ENCODE peak calls at places on chromosomes 12 and 14, in eight cellular contexts. I is DMS79; B is activated CD8-positive, alpha-beta memory T cell treated with anti-CD3 and anti-CD28 coated beads for 48 hours; J is Daoy; P is HS-5; D is AG09309; G is activated naive CD4-positive, alpha-beta T cell; W is activated CD4-positive, alpha-beta T cell treated with anti-CD3 and anti-CD28 coated beads for 36 hours. E is an unnamed sample.

GRCh38 chr14:94449930-94450329 is 2.7 kb downstream of the SERPINA11 start:
- DNase-seq in I (no peak), B (no peak), J (no peak), P (no peak), D (no peak), G (no peak), W (no peak), E (no peak)

GRCh38 chr12:49716546-49716945 is 9.3 kb upstream of the FMNL3 start:
- DNase-seq in I (no peak), B (no peak), J (no peak), P (no peak), D (no peak), G (no peak), W (no peak), E (no peak)

GRCh38 chr12:42587564-42588307 is 1.8 kb downstream of the PRICKLE1 start:
- DNase-seq in I (no peak), B (no peak), J (no peak), P (no peak), D (no peak), G (no peak), W (no peak), E (no peak)

GRCh38 chr14:22955702-22956575 is 951 bp downstream of the HAUS4 start:
- DNase-seq in I (no peak), B (no peak), J (no peak), P (no peak), D (no peak), G (no peak), W (no peak), E (no peak)

GRCh38 chr12:52278931-52279682 is 4.7 kb downstream of the KRT86 start:
- DNase-seq in I (no peak), B (peak; percentile 69), J (peak; percentile 82), P (no peak), D (no peak), G (peak; percentile 62), W (peak; percentile 85), E (peak; percentile 84)

GRCh38 chr12:98259667-98260066 is 255.7 kb upstream of the TMPO start:
- DNase-seq in I (no peak), B (no peak), J (no peak), P (no peak), D (no peak), G (no peak), W (no peak), E (no peak)

GRCh38 chr12:12449533-12450025 is 92.7 kb downstream of the BORCS5 start:
- DNase-seq in I (no peak), B (no peak), J (no peak), P (no peak), D (no peak), G (no peak), W (no peak), E (peak; percentile 68)

GRCh38 chr12:89062996-89063395 is 289.3 kb downstream of the DUSP6 start:
- DNase-seq in I (no peak), B (no peak), J (no peak), P (no peak), D (no peak), G (no peak), W (no peak), E (no peak)

GRCh38 chr12:94127239-94128131 is 20.9 kb upstream of the PLXNC1 start:
- DNase-seq in I (no peak), B (no peak), J (no peak), P (no peak), D (no peak), G (no peak), W (no peak), E (no peak)

GRCh38 chr12:12216349-12217017 is 50.4 kb downstream of the LRP6 start:
- DNase-seq in I (no peak), B (no peak), J (no peak), P (no peak), D (no peak), G (no peak), W (no peak), E (no peak)

GRCh38 chr12:89134213-89134770 is 218.0 kb downstream of the DUSP6 start:
- DNase-seq in I (no peak), B (no peak), J (no peak), P (no peak), D (no peak), G (no peak), W (no peak), E (peak; percentile 20)

GRCh38 chr12:79689477-79690155 is 1.1 kb downstream of the PAWR start:
- DNase-seq in I (no peak), B (peak; percentile 2), J (peak; percentile 73), P (no peak), D (no peak), G (no peak), W (peak; percentile 38), E (peak; percentile 27)

GRCh38 chr12:53963434-53964314 is 9.0 kb downstream of the HOXC12 start:
- DNase-seq in I (no peak), B (no peak), J (no peak), P (no peak), D (no peak), G (no peak), W (no peak), E (no peak)

GRCh38 chr12:106647793-106648514 is 65.2 kb downstream of the RFX4 start:
- DNase-seq in I (no peak), B (no peak), J (peak; percentile 9), P (no peak), D (no peak), G (no peak), W (no peak), E (peak; percentile 28)

GRCh38 chr14:103871596-103872480 is 24.5 kb upstream of the PPP1R13B start:
- DNase-seq in I (no peak), B (peak; percentile 78), J (no peak), P (no peak), D (no peak), G (peak; percentile 74), W (peak; percentile 85), E (peak; percentile 46)

GRCh38 chr14:63438065-63438757 is 105.0 kb downstream of the PPP2R5E start:
- DNase-seq in I (peak; percentile 51), B (no peak), J (peak; percentile 79), P (peak; percentile 65), D (peak; percentile 94), G (no peak), W (peak; percentile 58), E (peak; percentile 76)

GRCh38 chr14:68506021-68506644 is 286.7 kb downstream of the ZFP36L1 start:
- DNase-seq in I (no peak), B (no peak), J (peak; percentile 77), P (peak; percentile 9), D (peak; percentile 10), G (no peak), W (no peak), E (no peak)

GRCh38 chr12:120067084-120067869 is 49.3 kb downstream of the RAB35 start:
- DNase-seq in I (peak; percentile 75), B (no peak), J (no peak), P (no peak), D (no peak), G (no peak), W (no peak), E (no peak)

GRCh38 chr12:104465379-104465778 is 8.6 kb downstream of the CHST11 start:
- DNase-seq in I (no peak), B (no peak), J (no peak), P (no peak), D (no peak), G (no peak), W (no peak), E (no peak)

GRCh38 chr14:82366803-82367202 is 833.1 kb upstream of the SEL1L start:
- DNase-seq in I (no peak), B (no peak), J (no peak), P (no peak), D (no peak), G (no peak), W (no peak), E (no peak)

GRCh38 chr14:22314183-22314820 is 274.7 kb downstream of the DAD1 start:
- DNase-seq in I (no peak), B (no peak), J (peak; percentile 55), P (no peak), D (no peak), G (no peak), W (no peak), E (no peak)

GRCh38 chr12:84874125-84874824 is 38.3 kb downstream of the SLC6A15 start:
- DNase-seq in I (peak; percentile 1), B (no peak), J (peak; percentile 26), P (peak; percentile 34), D (peak; percentile 28), G (no peak), W (no peak), E (no peak)

GRCh38 chr12:6770094-6770493 is 2.2 kb upstream of the LAG3 start:
- DNase-seq in I (no peak), B (no peak), J (no peak), P (no peak), D (no peak), G (no peak), W (no peak), E (no peak)

GRCh38 chr14:94103554-94104165 is 6.9 kb upstream of the IFI27 start:
- DNase-seq in I (no peak), B (no peak), J (no peak), P (no peak), D (no peak), G (no peak), W (no peak), E (no peak)

GRCh38 chr12:52715416-52715815 is 12.1 kb upstream of the KRT77 start:
- DNase-seq in I (no peak), B (no peak), J (peak; percentile 28), P (no peak), D (no peak), G (no peak), W (no peak), E (no peak)

GRCh38 chr12:38392584-38393144 is 76.1 kb downstream of the ALG10B start:
- DNase-seq in I (no peak), B (no peak), J (peak; percentile 6), P (peak; percentile 82), D (no peak), G (no peak), W (no peak), E (no peak)

GRCh38 chr12:95218852-95219171 is 1.2 kb downstream of the VEZT start:
- DNase-seq in I (peak; percentile 58), B (no peak), J (no peak), P (no peak), D (no peak), G (no peak), W (peak; percentile 71), E (peak; percentile 11)

GRCh38 chr14:61514006-61514830 is 181.1 kb upstream of the HIF1A start:
- DNase-seq in I (no peak), B (no peak), J (peak; percentile 47), P (no peak), D (no peak), G (no peak), W (no peak), E (no peak)

GRCh38 chr12:114671321-114671663 is 12.7 kb downstream of the TBX3 start:
- DNase-seq in I (no peak), B (no peak), J (no peak), P (no peak), D (no peak), G (no peak), W (no peak), E (no peak)

GRCh38 chr12:118711185-118711584 is 270.2 kb upstream of the SRRM4 start:
- DNase-seq in I (no peak), B (no peak), J (no peak), P (no peak), D (no peak), G (no peak), W (no peak), E (no peak)

GRCh38 chr12:52857500-52857899 is 8.7 kb upstream of the KRT78 start:
- DNase-seq in I (no peak), B (no peak), J (no peak), P (no peak), D (no peak), G (no peak), W (no peak), E (no peak)

GRCh38 chr12:48032597-48032996 is 28.3 kb upstream of the COL2A1 start:
- DNase-seq in I (no peak), B (no peak), J (no peak), P (no peak), D (no peak), G (no peak), W (no peak), E (no peak)

GRCh38 chr12:2284321-2284813 is 231.6 kb downstream of the CACNA1C start:
- DNase-seq in I (no peak), B (no peak), J (no peak), P (peak; percentile 43), D (no peak), G (no peak), W (no peak), E (no peak)

GRCh38 chr14:54568821-54569591 is 2.1 kb downstream of the SAMD4A start:
- DNase-seq in I (no peak), B (no peak), J (peak; percentile 37), P (no peak), D (no peak), G (no peak), W (no peak), E (peak; percentile 12)